ENCODE peak calls at places on chromosomes 6 and 20, in six cellular contexts. One of them, this sample, is unnamed.

GRCh38 chr6:46134216-46134615 is 4.4 kb downstream of the ENPP4 start:
- DNase-seq in PC-9: no peak
- DNase-seq in mammary epithelial cell: no peak
- DNase-seq in H1: no peak
- DNase-seq in psoas muscle: no peak
- DNase-seq in adrenal gland: no peak
- DNase-seq in this sample: no peak

GRCh38 chr6:2665169-2666070 is 85.3 kb downstream of the MYLK4 start:
- DNase-seq in PC-9: no peak
- DNase-seq in mammary epithelial cell: peak; percentile 57
- DNase-seq in H1: no peak
- DNase-seq in psoas muscle: no peak
- DNase-seq in adrenal gland: no peak
- DNase-seq in this sample: no peak

GRCh38 chr20:60037120-60037499 is 78.9 kb downstream of the CDH26 start:
- DNase-seq in PC-9: no peak
- DNase-seq in mammary epithelial cell: no peak
- DNase-seq in H1: no peak
- DNase-seq in psoas muscle: no peak
- DNase-seq in adrenal gland: no peak
- DNase-seq in this sample: no peak

GRCh38 chr6:27867941-27868705 is 44.1 kb downstream of the OR2B2 start:
- DNase-seq in PC-9: no peak
- DNase-seq in mammary epithelial cell: no peak
- DNase-seq in H1: peak; percentile 38
- DNase-seq in psoas muscle: no peak
- DNase-seq in adrenal gland: no peak
- DNase-seq in this sample: no peak

GRCh38 chr6:149699150-149699549 is 18.8 kb downstream of the LATS1 start:
- DNase-seq in PC-9: no peak
- DNase-seq in mammary epithelial cell: no peak
- DNase-seq in H1: no peak
- DNase-seq in psoas muscle: no peak
- DNase-seq in adrenal gland: no peak
- DNase-seq in this sample: no peak

GRCh38 chr20:8330785-8331699 is 199.0 kb downstream of the PLCB1 start:
- DNase-seq in PC-9: no peak
- DNase-seq in mammary epithelial cell: no peak
- DNase-seq in H1: no peak
- DNase-seq in psoas muscle: no peak
- DNase-seq in adrenal gland: no peak
- DNase-seq in this sample: no peak

GRCh38 chr20:1265916-1266166 is 253 bp upstream of the SNPH start:
- DNase-seq in PC-9: no peak
- DNase-seq in mammary epithelial cell: no peak
- DNase-seq in H1: no peak
- DNase-seq in psoas muscle: no peak
- DNase-seq in adrenal gland: no peak
- DNase-seq in this sample: no peak

GRCh38 chr6:64988148-64988547 is 718.9 kb downstream of the EYS start:
- DNase-seq in PC-9: no peak
- DNase-seq in mammary epithelial cell: no peak
- DNase-seq in H1: no peak
- DNase-seq in psoas muscle: no peak
- DNase-seq in adrenal gland: no peak
- DNase-seq in this sample: no peak

GRCh38 chr20:61520761-61521460 is 268.9 kb downstream of the CDH4 start:
- DNase-seq in PC-9: no peak
- DNase-seq in mammary epithelial cell: no peak
- DNase-seq in H1: no peak
- DNase-seq in psoas muscle: no peak
- DNase-seq in adrenal gland: no peak
- DNase-seq in this sample: no peak

GRCh38 chr6:30156262-30156599 is 4.8 kb downstream of the TRIM10 start:
- DNase-seq in PC-9: peak; percentile 5
- DNase-seq in mammary epithelial cell: peak; percentile 51
- DNase-seq in H1: no peak
- DNase-seq in psoas muscle: no peak
- DNase-seq in adrenal gland: peak; percentile 33
- DNase-seq in this sample: no peak

GRCh38 chr6:100202417-100203194 is 208.6 kb upstream of the MCHR2 start:
- DNase-seq in PC-9: peak; percentile 31
- DNase-seq in mammary epithelial cell: peak; percentile 90
- DNase-seq in H1: no peak
- DNase-seq in psoas muscle: peak; percentile 50
- DNase-seq in adrenal gland: no peak
- DNase-seq in this sample: no peak

GRCh38 chr6:4135665-4136353 is 434 bp upstream of the ECI2 start:
- DNase-seq in PC-9: peak; percentile 93
- DNase-seq in mammary epithelial cell: peak; percentile 82
- DNase-seq in H1: peak; percentile 92
- DNase-seq in psoas muscle: peak; percentile 98
- DNase-seq in adrenal gland: peak; percentile 99
- DNase-seq in this sample: peak; percentile 92

GRCh38 chr6:31559958-31560696 is 12.0 kb upstream of the LTA start:
- DNase-seq in PC-9: peak; percentile 83
- DNase-seq in mammary epithelial cell: peak; percentile 66
- DNase-seq in H1: no peak
- DNase-seq in psoas muscle: peak; percentile 75
- DNase-seq in adrenal gland: peak; percentile 86
- DNase-seq in this sample: peak; percentile 65

GRCh38 chr6:127737768-127738167 is 160.8 kb downstream of the C6orf58 start:
- DNase-seq in PC-9: no peak
- DNase-seq in mammary epithelial cell: peak; percentile 6
- DNase-seq in H1: no peak
- DNase-seq in psoas muscle: no peak
- DNase-seq in adrenal gland: no peak
- DNase-seq in this sample: no peak

GRCh38 chr6:18359237-18359885 is 27.8 kb upstream of the RNF144B start:
- DNase-seq in PC-9: no peak
- DNase-seq in mammary epithelial cell: no peak
- DNase-seq in H1: no peak
- DNase-seq in psoas muscle: no peak
- DNase-seq in adrenal gland: no peak
- DNase-seq in this sample: no peak

GRCh38 chr20:63536241-63536977 is 767 bp downstream of the PTK6 start:
- DNase-seq in PC-9: peak; percentile 63
- DNase-seq in mammary epithelial cell: no peak
- DNase-seq in H1: no peak
- DNase-seq in psoas muscle: no peak
- DNase-seq in adrenal gland: no peak
- DNase-seq in this sample: no peak

GRCh38 chr6:170295519-170296422 is 4.9 kb upstream of the DLL1 start:
- DNase-seq in PC-9: no peak
- DNase-seq in mammary epithelial cell: peak; percentile 59
- DNase-seq in H1: peak; percentile 85
- DNase-seq in psoas muscle: no peak
- DNase-seq in adrenal gland: no peak
- DNase-seq in this sample: no peak

GRCh38 chr6:150169609-150170008 is 26.8 kb downstream of the PPP1R14C start:
- DNase-seq in PC-9: no peak
- DNase-seq in mammary epithelial cell: peak; percentile 92
- DNase-seq in H1: no peak
- DNase-seq in psoas muscle: no peak
- DNase-seq in adrenal gland: no peak
- DNase-seq in this sample: no peak

GRCh38 chr6:31130751-31131150 is 8.1 kb downstream of the PSORS1C2 start:
- DNase-seq in PC-9: no peak
- DNase-seq in mammary epithelial cell: no peak
- DNase-seq in H1: no peak
- DNase-seq in psoas muscle: no peak
- DNase-seq in adrenal gland: no peak
- DNase-seq in this sample: no peak

GRCh38 chr6:17311595-17312311 is 30.6 kb downstream of the RBM24 start:
- DNase-seq in PC-9: no peak
- DNase-seq in mammary epithelial cell: no peak
- DNase-seq in H1: no peak
- DNase-seq in psoas muscle: peak; percentile 85
- DNase-seq in adrenal gland: no peak
- DNase-seq in this sample: no peak

GRCh38 chr20:2914160-2914559 is 40.9 kb downstream of the PTPRA start:
- DNase-seq in PC-9: no peak
- DNase-seq in mammary epithelial cell: peak; percentile 18
- DNase-seq in H1: no peak
- DNase-seq in psoas muscle: no peak
- DNase-seq in adrenal gland: no peak
- DNase-seq in this sample: no peak

GRCh38 chr6:25411316-25411961 is 132.3 kb downstream of the CARMIL1 start:
- DNase-seq in PC-9: no peak
- DNase-seq in mammary epithelial cell: no peak
- DNase-seq in H1: no peak
- DNase-seq in psoas muscle: no peak
- DNase-seq in adrenal gland: no peak
- DNase-seq in this sample: no peak

GRCh38 chr20:45306431-45306982 is at the start of gene RBPJL:
- DNase-seq in PC-9: peak; percentile 32
- DNase-seq in mammary epithelial cell: no peak
- DNase-seq in H1: peak; percentile 91
- DNase-seq in psoas muscle: no peak
- DNase-seq in adrenal gland: no peak
- DNase-seq in this sample: no peak

GRCh38 chr20:45304464-45304999 is 2.1 kb upstream of the RBPJL start:
- DNase-seq in PC-9: no peak
- DNase-seq in mammary epithelial cell: no peak
- DNase-seq in H1: no peak
- DNase-seq in psoas muscle: no peak
- DNase-seq in adrenal gland: no peak
- DNase-seq in this sample: no peak

GRCh38 chr20:45307076-45307645 is 521 bp downstream of the RBPJL start:
- DNase-seq in PC-9: no peak
- DNase-seq in mammary epithelial cell: no peak
- DNase-seq in H1: no peak
- DNase-seq in psoas muscle: no peak
- DNase-seq in adrenal gland: no peak
- DNase-seq in this sample: no peak

GRCh38 chr20:45303586-45304463 is 2.8 kb upstream of the RBPJL start:
- DNase-seq in PC-9: no peak
- DNase-seq in mammary epithelial cell: no peak
- DNase-seq in H1: no peak
- DNase-seq in psoas muscle: no peak
- DNase-seq in adrenal gland: no peak
- DNase-seq in this sample: no peak

GRCh38 chr20:45305262-45305661 is 1.4 kb upstream of the RBPJL start:
- DNase-seq in PC-9: no peak
- DNase-seq in mammary epithelial cell: no peak
- DNase-seq in H1: no peak
- DNase-seq in psoas muscle: no peak
- DNase-seq in adrenal gland: no peak
- DNase-seq in this sample: no peak
- TF ChIP-seq CTCF in PC-9: no peak
- TF ChIP-seq CTCF in mammary epithelial cell: no peak
- TF ChIP-seq CTCF in H1: peak; percentile 46
- TF ChIP-seq CTCF in psoas muscle: no peak
- TF ChIP-seq CTCF in adrenal gland: no peak
- TF ChIP-seq CTCF in this sample: no peak

DNA sequence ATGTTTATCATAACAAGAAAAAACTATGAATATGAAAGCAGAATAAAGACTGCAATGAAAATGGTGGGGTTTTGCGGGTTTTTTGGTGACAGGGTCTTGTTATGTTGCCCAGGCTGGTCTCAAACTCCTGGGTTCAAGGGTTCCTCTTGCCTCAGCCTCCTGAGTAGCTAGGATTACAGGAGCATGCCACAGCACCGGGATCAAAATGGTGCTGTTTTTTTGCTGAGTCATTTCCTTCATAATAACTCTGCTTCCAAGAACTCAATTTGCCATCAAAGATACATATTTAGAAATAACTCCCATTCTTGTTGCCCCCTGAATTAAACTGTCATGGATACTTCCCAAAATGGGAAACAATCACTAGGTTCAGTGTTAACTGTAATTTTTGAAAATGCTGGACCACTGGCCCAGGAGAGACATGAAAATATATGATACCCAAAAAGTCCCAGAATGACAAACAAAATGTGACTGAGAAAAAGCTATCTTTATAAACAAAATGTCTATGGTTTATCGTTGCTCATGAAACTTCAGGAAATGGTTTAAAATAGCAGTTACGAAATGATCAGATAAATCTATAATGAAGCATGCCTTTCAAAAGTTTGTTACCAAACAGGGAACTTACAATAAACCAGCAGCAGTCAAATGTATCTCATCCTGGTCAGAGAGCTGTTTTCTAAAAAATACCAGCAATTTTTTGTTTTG is 32.1 kb downstream of the ILRUN start:
- DNase-seq in PC-9: no peak
- DNase-seq in mammary epithelial cell: no peak
- DNase-seq in H1: no peak
- DNase-seq in psoas muscle: no peak
- DNase-seq in adrenal gland: no peak
- DNase-seq in this sample: no peak
- H3K27ac ChIP-seq in PC-9: peak overlapping the region; percentile 70
- H3K27ac ChIP-seq in mammary epithelial cell: peak overlapping the region; percentile 34
- H3K27ac ChIP-seq in H1: no peak overlapping the region
- H3K27ac ChIP-seq in psoas muscle: peak overlapping the region; percentile 71
- H3K27ac ChIP-seq in adrenal gland: peak overlapping the region; percentile 69
- H3K27ac ChIP-seq in this sample: peak overlapping the region; percentile 67

GRCh38 chr6:117513174-117513573 is 30.7 kb downstream of the DCBLD1 start:
- DNase-seq in PC-9: no peak
- DNase-seq in mammary epithelial cell: no peak
- DNase-seq in H1: no peak
- DNase-seq in psoas muscle: no peak
- DNase-seq in adrenal gland: no peak
- DNase-seq in this sample: no peak
- H3K36me3 ChIP-seq in PC-9: no peaks in the 10 kb centered on the region
- H3K36me3 ChIP-seq in mammary epithelial cell: no peaks in the 10 kb centered on the region
- H3K36me3 ChIP-seq in H1: no peaks in the 10 kb centered on the region
- H3K36me3 ChIP-seq in psoas muscle: no peaks in the 10 kb centered on the region
- H3K36me3 ChIP-seq in adrenal gland: no peaks in the 10 kb centered on the region
- H3K36me3 ChIP-seq in this sample: no peaks in the 10 kb centered on the region

DNA sequence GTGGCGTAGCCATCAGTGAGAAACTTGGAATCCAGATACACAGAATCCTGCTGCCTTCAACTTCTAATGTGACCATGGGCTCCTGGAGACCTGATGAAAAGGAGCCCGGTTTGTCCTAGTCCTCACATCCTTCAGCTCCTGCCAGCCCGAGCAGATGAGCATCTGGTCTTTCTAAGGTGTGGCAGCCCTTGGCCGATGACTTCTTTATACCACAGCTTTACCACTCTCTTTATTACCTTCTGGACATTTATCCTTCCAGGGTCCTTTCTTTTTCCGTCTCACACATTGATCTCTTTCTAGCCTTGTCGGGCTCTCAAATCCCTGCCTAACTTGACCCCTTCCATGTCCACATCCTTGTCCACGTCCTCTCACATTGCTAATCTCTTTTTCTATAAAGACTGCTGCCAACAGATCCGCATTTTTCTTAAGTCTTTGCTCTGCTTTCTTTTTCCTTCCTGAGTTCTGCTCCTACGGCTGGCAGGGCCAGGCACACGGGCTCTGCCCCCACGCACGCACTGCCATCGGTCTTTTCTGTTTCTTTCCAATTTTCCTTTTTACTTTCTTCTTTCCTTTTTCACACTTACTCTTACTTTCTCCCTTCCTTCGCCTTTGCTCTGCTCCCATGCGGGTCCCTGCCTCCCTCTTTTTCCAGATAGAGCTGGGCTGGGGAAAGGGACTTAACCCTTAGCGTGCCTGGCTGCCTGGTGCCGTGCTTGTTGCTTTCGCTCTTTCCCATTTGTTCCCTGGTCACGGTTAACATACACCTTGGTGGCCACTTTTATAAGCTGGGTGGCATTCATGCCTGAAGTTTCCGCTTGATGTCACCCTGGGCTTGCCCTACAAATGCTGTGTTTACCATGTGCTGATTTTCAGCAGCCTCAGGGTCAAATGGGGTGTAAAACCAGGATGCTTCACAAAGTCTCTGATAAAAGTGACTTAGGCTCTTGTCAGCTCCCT is 9.4 kb upstream of the GMPR start:
- DNase-seq in PC-9: no peak
- DNase-seq in mammary epithelial cell: no peak
- DNase-seq in H1: no peak
- DNase-seq in psoas muscle: no peak
- DNase-seq in adrenal gland: peak; percentile 42
- DNase-seq in this sample: no peak
- TF ChIP-seq CTCF in PC-9: no peak
- TF ChIP-seq CTCF in mammary epithelial cell: no peak
- TF ChIP-seq CTCF in H1: no peak
- TF ChIP-seq CTCF in psoas muscle: peak; percentile 28
- TF ChIP-seq CTCF in adrenal gland: peak; percentile 31
- TF ChIP-seq CTCF in this sample: no peak